ENCODE peak calls at places on chromosomes 5 and 9, in four cellular contexts. One of them, this sample, is unnamed.

GRCh38 chr5:97874491-97874890 is 691.4 kb upstream of the RIOK2 start:
- DNase-seq in stomach: no peak
- DNase-seq in A549: no peak
- DNase-seq in uterus: no peak
- DNase-seq in this sample: no peak

GRCh38 chr5:90169078-90169477 is 240.5 kb downstream of the CETN3 start:
- DNase-seq in stomach: peak
- DNase-seq in A549: no peak
- DNase-seq in uterus: no peak
- DNase-seq in this sample: no peak

GRCh38 chr5:140153255-140153654 is 21.7 kb upstream of the CYSTM1 start:
- DNase-seq in stomach: no peak
- DNase-seq in A549: no peak
- DNase-seq in uterus: no peak
- DNase-seq in this sample: peak

GRCh38 chr9:99966720-99967119 is 60.3 kb downstream of the STX17 start:
- DNase-seq in stomach: peak
- DNase-seq in A549: peak
- DNase-seq in uterus: no peak
- DNase-seq in this sample: no peak

GRCh38 chr5:145752534-145752933 is 82.6 kb downstream of the PRELID2 start:
- DNase-seq in stomach: no peak
- DNase-seq in A549: no peak
- DNase-seq in uterus: no peak
- DNase-seq in this sample: no peak

GRCh38 chr5:97412959-97413358 is 229.9 kb upstream of the RIOK2 start:
- DNase-seq in stomach: no peak
- DNase-seq in A549: no peak
- DNase-seq in uterus: no peak
- DNase-seq in this sample: no peak

GRCh38 chr9:96618209-96619108 is 1.2 kb downstream of the CDC14B start:
- DNase-seq in stomach: peak
- DNase-seq in A549: peak
- DNase-seq in uterus: peak
- DNase-seq in this sample: peak

GRCh38 chr5:36691993-36692392 is 85.6 kb downstream of the SLC1A3 start:
- DNase-seq in stomach: no peak
- DNase-seq in A549: no peak
- DNase-seq in uterus: no peak
- DNase-seq in this sample: no peak

GRCh38 chr5:147223951-147224791 is 10.7 kb upstream of the STK32A start:
- DNase-seq in stomach: peak
- DNase-seq in A549: peak
- DNase-seq in uterus: no peak
- DNase-seq in this sample: peak

GRCh38 chr9:86093788-86094555 is 5.4 kb downstream of the GOLM1 start:
- DNase-seq in stomach: peak
- DNase-seq in A549: peak
- DNase-seq in uterus: no peak
- DNase-seq in this sample: peak

GRCh38 chr5:33781286-33781685 is 110.5 kb downstream of the ADAMTS12 start:
- DNase-seq in stomach: no peak
- DNase-seq in A549: no peak
- DNase-seq in uterus: no peak
- DNase-seq in this sample: no peak

GRCh38 chr5:175654346-175654745 is 3.5 kb upstream of the HRH2 start:
- DNase-seq in stomach: no peak
- DNase-seq in A549: no peak
- DNase-seq in uterus: no peak
- DNase-seq in this sample: no peak

GRCh38 chr5:175656966-175657365 is 905 bp upstream of the HRH2 start:
- DNase-seq in stomach: no peak
- DNase-seq in A549: no peak
- DNase-seq in uterus: no peak
- DNase-seq in this sample: no peak

GRCh38 chr5:175654807-175655206 is 3.1 kb upstream of the HRH2 start:
- DNase-seq in stomach: no peak
- DNase-seq in A549: no peak
- DNase-seq in uterus: no peak
- DNase-seq in this sample: no peak

GRCh38 chr5:175653763-175654162 is 4.1 kb upstream of the HRH2 start:
- DNase-seq in stomach: no peak
- DNase-seq in A549: no peak
- DNase-seq in uterus: no peak
- DNase-seq in this sample: no peak

GRCh38 chr5:175655411-175655810 is 2.5 kb upstream of the HRH2 start:
- DNase-seq in stomach: no peak
- DNase-seq in A549: no peak
- DNase-seq in uterus: no peak
- DNase-seq in this sample: no peak
- TF ChIP-seq POLR2A in stomach: no peak
- TF ChIP-seq POLR2A in A549: no peak
- TF ChIP-seq POLR2A in uterus: no peak
- TF ChIP-seq POLR2A in this sample: no peak

DNA sequence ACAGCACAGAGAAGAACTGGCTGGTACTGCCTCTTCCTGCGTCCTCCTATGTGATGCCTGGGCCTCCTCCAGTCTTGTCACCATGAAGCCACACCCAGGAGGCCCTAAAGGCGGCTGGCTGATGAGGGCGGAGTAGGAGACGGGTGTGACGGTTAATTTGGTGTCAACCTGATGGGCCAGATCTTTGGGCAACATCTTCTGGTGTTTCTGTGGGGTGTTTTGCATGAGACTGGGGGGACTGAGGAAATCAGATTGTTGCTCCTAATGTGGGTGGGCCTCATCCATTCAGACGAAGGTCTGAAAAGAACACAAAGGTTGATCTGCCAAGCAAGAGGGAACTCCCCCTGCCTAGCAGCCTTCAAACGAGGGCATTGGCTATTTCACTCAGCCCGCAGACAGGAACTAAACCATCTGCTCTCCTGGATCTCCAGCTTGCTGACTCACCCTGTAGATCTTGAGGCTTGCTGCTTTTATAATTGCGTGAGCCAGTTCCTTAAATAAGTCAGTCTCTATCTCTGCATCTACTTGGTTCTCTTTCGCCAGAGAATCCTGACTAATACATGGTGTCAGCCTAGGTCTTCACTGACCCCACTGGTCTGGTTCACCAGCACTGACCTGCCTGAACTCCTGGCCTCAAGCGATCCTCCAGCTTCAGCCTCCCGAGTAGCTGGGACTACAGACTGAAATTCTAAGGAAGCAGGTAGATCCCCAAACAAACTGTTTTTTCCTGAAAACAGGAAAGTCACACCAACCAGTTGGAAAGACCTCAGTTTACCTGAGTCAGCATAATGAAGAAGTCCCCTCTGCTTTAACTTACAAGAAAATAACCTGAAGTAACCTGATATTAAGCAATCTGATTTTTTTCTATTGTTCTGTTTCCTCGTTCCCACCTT is 12.8 kb upstream of the ZFP62 start:
- DNase-seq in stomach: no peak
- DNase-seq in A549: no peak
- DNase-seq in uterus: no peak
- DNase-seq in this sample: peak
- TF ChIP-seq POLR2A in stomach: no peak
- TF ChIP-seq POLR2A in A549: no peak
- TF ChIP-seq POLR2A in uterus: no peak
- TF ChIP-seq POLR2A in this sample: no peak

DNA sequence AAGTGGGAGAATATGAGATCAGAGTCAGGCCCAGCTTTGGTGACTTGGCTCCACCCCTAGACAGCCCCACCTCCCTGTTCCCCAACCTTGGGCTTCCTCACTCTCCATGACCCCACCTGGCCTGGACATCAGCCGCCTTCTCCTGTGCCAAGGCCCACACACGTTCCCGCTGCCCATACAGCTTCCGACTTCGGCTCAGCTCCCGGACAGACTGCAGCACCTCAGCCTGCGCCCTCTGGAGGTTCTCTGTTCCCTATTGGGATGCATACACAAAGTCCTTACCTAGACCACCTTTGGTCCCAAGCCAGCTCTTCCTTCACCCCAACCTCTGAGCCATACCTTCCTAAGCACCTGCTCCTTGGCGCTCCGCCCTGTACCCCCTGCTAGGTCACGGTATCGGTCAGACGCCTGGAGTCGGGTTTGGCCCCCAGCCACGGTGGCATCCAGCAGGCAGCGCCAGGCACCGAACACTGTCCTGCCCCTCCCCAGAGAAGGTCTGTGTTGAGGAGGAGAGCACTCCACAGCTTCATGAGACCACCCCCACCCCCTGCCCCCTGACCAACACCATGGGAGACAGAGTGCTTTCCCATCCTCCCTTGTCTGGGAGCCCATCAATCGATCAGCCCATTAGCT is 2.0 kb downstream of the FCHSD1 start:
- DNase-seq in stomach: no peak
- DNase-seq in A549: no peak
- DNase-seq in uterus: no peak
- DNase-seq in this sample: no peak
- TF ChIP-seq POLR2A in stomach: no peak
- TF ChIP-seq POLR2A in A549: no peak
- TF ChIP-seq POLR2A in uterus: no peak
- TF ChIP-seq POLR2A in this sample: no peak

DNA sequence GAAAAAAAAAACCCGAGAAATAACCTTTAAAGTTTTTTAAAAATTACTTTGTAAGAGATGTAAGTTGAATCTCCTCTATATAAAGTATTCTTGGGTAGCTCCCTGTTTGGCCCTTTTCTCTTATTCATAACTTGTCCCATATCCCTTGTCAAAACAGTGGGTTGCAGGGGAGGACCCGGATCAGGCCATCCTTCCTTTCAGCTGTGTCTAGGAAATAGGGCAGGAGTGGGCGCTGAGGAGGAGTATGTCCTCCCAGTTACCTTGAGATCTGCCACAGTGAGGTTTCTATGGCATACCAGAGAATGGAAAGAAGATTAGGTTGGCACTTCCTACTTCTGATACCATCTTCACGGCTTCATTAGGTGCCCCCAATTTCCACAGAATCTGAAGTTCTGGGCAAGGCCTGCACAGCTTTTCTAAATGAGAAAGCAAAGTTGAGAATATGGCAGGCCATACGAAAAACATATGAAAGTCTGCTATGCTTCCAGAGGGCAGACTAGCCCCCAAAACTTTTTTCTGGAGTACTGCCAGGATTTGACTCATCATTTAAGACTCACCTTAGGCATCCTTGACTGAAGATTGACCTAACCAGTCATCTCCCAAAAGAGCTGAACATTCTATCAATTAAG is 20.3 kb downstream of the MEF2C start:
- DNase-seq in stomach: no peak
- DNase-seq in A549: no peak
- DNase-seq in uterus: no peak
- DNase-seq in this sample: no peak
- TF ChIP-seq POLR2A in stomach: no peak
- TF ChIP-seq POLR2A in A549: no peak
- TF ChIP-seq POLR2A in uterus: no peak
- TF ChIP-seq POLR2A in this sample: no peak

DNA sequence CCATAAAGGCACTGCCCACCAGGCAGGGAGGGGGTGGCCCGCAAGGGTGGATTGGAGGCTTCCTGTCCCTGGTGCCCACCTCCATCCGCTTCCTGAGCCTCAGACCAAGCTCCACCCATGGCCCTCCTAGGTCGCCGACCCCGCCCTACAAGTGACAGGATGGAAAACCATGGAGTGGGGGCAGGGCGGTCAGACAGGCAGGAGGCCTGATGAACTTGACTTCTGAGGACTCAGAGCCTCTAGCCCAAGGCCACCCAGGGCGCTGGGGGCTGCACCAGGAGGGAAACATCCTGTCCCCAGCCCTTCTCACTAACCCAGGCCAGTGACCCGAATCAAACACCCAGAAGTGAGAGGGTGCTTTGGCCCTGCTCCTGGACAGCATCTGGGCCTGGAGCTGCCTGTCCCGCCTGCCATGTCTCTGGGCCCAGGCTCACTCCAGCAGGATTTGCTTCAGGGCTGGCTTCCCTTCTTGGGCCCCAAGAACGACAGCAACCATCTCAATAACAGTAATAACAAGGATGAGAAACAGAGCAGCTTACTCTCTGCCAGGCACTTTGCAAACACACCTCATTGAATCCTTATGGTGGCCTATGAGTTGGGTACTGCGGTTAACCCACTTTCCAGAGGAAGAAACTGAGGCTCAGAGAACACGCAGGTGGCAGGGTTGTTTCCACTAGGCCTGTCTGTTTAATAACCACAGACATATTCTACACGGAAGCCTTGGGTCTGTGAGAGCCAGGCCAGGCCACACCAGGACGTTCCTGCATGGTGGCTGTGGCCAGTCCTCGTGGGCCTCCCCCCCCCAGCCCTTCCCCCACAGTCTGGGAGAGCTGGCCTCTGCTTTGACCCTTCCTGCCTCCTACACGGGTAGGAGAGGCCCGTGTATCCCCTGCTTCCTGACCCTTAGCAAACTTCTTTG is 4.4 kb upstream of the ST6GALNAC6 start:
- DNase-seq in stomach: peak
- DNase-seq in A549: no peak
- DNase-seq in uterus: no peak
- DNase-seq in this sample: peak
- TF ChIP-seq POLR2A in stomach: no peak
- TF ChIP-seq POLR2A in A549: no peak
- TF ChIP-seq POLR2A in uterus: no peak
- TF ChIP-seq POLR2A in this sample: peak

GRCh38 chr9:136900988-136901515 is 14.7 kb downstream of the TRAF2 start:
- DNase-seq in stomach: peak
- DNase-seq in A549: no peak
- DNase-seq in uterus: no peak
- DNase-seq in this sample: no peak

GRCh38 chr9:136900556-136900955 is 14.2 kb downstream of the TRAF2 start:
- DNase-seq in stomach: no peak
- DNase-seq in A549: no peak
- DNase-seq in uterus: no peak
- DNase-seq in this sample: no peak

GRCh38 chr9:136903041-136903554 is 16.8 kb downstream of the TRAF2 start:
- DNase-seq in stomach: peak
- DNase-seq in A549: peak
- DNase-seq in uterus: peak
- DNase-seq in this sample: no peak

GRCh38 chr9:136902259-136902821 is 16.0 kb downstream of the TRAF2 start:
- DNase-seq in stomach: peak
- DNase-seq in A549: peak
- DNase-seq in uterus: peak
- DNase-seq in this sample: no peak

GRCh38 chr9:136901516-136902258 is 15.4 kb downstream of the TRAF2 start:
- DNase-seq in stomach: peak
- DNase-seq in A549: peak
- DNase-seq in uterus: peak
- DNase-seq in this sample: no peak
- TF ChIP-seq POLR2A in stomach: no peak
- TF ChIP-seq POLR2A in A549: peak
- TF ChIP-seq POLR2A in uterus: no peak
- TF ChIP-seq POLR2A in this sample: no peak

DNA sequence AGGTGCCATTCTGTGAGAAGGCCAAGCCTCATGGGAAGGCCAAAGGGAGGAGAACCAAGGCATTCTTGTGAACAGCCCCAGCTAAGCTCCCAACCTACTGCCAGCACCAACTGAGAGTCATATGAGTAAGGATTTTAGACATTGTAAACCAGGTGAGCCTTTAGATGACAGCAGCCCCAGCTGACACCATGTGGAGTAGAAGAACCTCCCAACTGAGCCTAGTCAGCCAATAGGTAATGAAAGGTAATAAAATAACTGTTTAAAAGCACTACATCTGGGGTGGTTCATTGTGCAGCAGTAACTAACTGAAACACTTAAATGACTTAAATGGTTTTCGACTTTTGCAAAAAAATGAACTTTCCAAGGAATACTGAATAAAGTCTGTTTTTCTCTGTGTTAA is 172.6 kb upstream of the KIF2A start:
- DNase-seq in stomach: no peak
- DNase-seq in A549: no peak
- DNase-seq in uterus: no peak
- DNase-seq in this sample: no peak
- TF ChIP-seq POLR2A in stomach: no peak
- TF ChIP-seq POLR2A in A549: no peak
- TF ChIP-seq POLR2A in uterus: no peak
- TF ChIP-seq POLR2A in this sample: no peak